ENCODE peak calls at places on chromosomes 1 and 21, in four cellular contexts. J is GM04504, E is lung microvascular endothelial cell, F is small intestine. I is an unnamed sample.

GRCh38 chr1:26014179-26014578 is 7.4 kb upstream of the EXTL1 start:
- DNase-seq in J (no peak), E (no peak), F (no peak), I (no peak)

GRCh38 chr1:160159846-160160245 is 8.4 kb downstream of the ATP1A4 start:
- DNase-seq in J (no peak), E (no peak), F (no peak), I (no peak)

GRCh38 chr1:184426278-184426674 is 39.4 kb downstream of the C1orf21 start:
- DNase-seq in J (no peak), E (no peak), F (no peak), I (no peak)

GRCh38 chr1:96660503-96660902 is 61.1 kb upstream of the PTBP2 start:
- DNase-seq in J (no peak), E (no peak), F (no peak), I (no peak)

GRCh38 chr1:9080704-9081291 is 11.4 kb upstream of the SLC2A5 start:
- DNase-seq in J (no peak), E (no peak), F (peak), I (no peak)

GRCh38 chr1:51583532-51583931 is 33.4 kb upstream of the OSBPL9 start:
- DNase-seq in J (peak), E (no peak), F (no peak), I (no peak)

GRCh38 chr1:230809205-230809990 is 58.9 kb downstream of the C1orf198 start:
- DNase-seq in J (no peak), E (no peak), F (no peak), I (no peak)

GRCh38 chr1:41493117-41493536 is 8.6 kb upstream of the EDN2 start:
- DNase-seq in J (peak), E (no peak), F (no peak), I (no peak)

GRCh38 chr1:205772607-205773032 is 2.7 kb downstream of the RAB29 start:
- DNase-seq in J (no peak), E (no peak), F (no peak), I (no peak)

GRCh38 chr1:14478120-14478519 is 120.4 kb upstream of the KAZN start:
- DNase-seq in J (no peak), E (no peak), F (no peak), I (no peak)

GRCh38 chr21:23664193-23664694 is 1943.0 kb downstream of the MRPL39 start:
- DNase-seq in J (no peak), E (no peak), F (no peak), I (no peak)

GRCh38 chr1:208652300-208653160 is 408.3 kb upstream of the PLXNA2 start:
- DNase-seq in J (peak), E (peak), F (peak), I (no peak)

GRCh38 chr1:215793210-215793609 is 226.1 kb downstream of the KCTD3 start:
- DNase-seq in J (peak), E (no peak), F (no peak), I (no peak)

GRCh38 chr1:230123280-230124186 is 56.5 kb downstream of the GALNT2 start:
- DNase-seq in J (no peak), E (no peak), F (peak), I (no peak)

GRCh38 chr1:156245451-156246232 is 2.2 kb downstream of the PAQR6 start:
- DNase-seq in J (no peak), E (peak), F (peak), I (no peak)

GRCh38 chr1:36142121-36142520 is 7.2 kb downstream of the TRAPPC3 start:
- DNase-seq in J (no peak), E (no peak), F (no peak), I (no peak)

GRCh38 chr1:21325231-21325718 is 35.0 kb upstream of the ECE1 start:
- DNase-seq in J (no peak), E (no peak), F (no peak), I (no peak)

GRCh38 chr1:1957533-1957961 is 38.5 kb upstream of the TMEM52 start:
- DNase-seq in J (no peak), E (no peak), F (no peak), I (no peak)

GRCh38 chr1:56132520-56132919 is 446.8 kb downstream of the PLPP3 start:
- DNase-seq in J (no peak), E (peak), F (peak), I (no peak)

GRCh38 chr21:42417533-42417932 is 13.8 kb downstream of the UBASH3A start:
- DNase-seq in J (no peak), E (no peak), F (peak), I (no peak)

GRCh38 chr1:118998171-118998570 is 10.0 kb upstream of the TBX15 start:
- DNase-seq in J (no peak), E (no peak), F (no peak), I (no peak)

GRCh38 chr1:1181938-1182410 is 8.3 kb downstream of the TTLL10 start:
- DNase-seq in J (no peak), E (no peak), F (no peak), I (no peak)

GRCh38 chr1:31239653-31240241 is at the start of gene NKAIN1:
- DNase-seq in J (no peak), E (peak), F (peak), I (no peak)

GRCh38 chr1:223208164-223209075 is 65.4 kb upstream of the TLR5 start:
- DNase-seq in J (no peak), E (peak), F (no peak), I (no peak)

GRCh38 chr1:51328926-51329325 is 1.4 kb downstream of the TTC39A start:
- DNase-seq in J (no peak), E (no peak), F (no peak), I (no peak)

I was measured in activated CD4-positive, alpha-beta T cell treated with anti-CD3 and anti-CD28 coated beads, Interleukin-2, amount 50 U/mL, for 4 hours.